ENCODE peak calls at places on chromosomes 16 and 17, in five cellular contexts. F, I, Q, L and C are unnamed samples.

GRCh38 chr17:49875690-49876089 is 27.8 kb upstream of the TAC4 start:
- DNase-seq in F (no peak), I (no peak), L (no peak), Q (no peak), C (no peak)

GRCh38 chr17:40124279-40125141 is 2.7 kb downstream of the MSL1 start:
- DNase-seq in Q (no peak), F (no peak), I (no peak), L (no peak), C (no peak)

GRCh38 chr17:4378626-4379025 is 12.2 kb upstream of the UBE2G1 start:
- DNase-seq in L (no peak), Q (no peak), I (no peak), F (no peak), C (no peak)

GRCh38 chr16:51359141-51359960 is 208.3 kb upstream of the SALL1 start:
- DNase-seq in I (no peak), Q (no peak), L (no peak), F (no peak), C (no peak)

GRCh38 chr16:66382966-66383299 is 16.4 kb downstream of the CDH5 start:
- DNase-seq in Q (no peak), F (no peak), I (no peak), L (no peak), C (no peak)

GRCh38 chr16:80759419-80760162 is 44.8 kb downstream of the CDYL2 start:
- DNase-seq in F (no peak), I (no peak), L (no peak), Q (no peak), C (no peak)

GRCh38 chr17:80252871-80253270 is 7.8 kb upstream of the RNF213 start:
- DNase-seq in L (peak), Q (peak), I (peak), F (peak), C (peak)

GRCh38 chr17:788551-788950 is 6.4 kb downstream of the MRM3 start:
- DNase-seq in I (no peak), Q (no peak), F (no peak), L (no peak), C (no peak)

GRCh38 chr17:60645918-60646523 is 31.6 kb upstream of the BCAS3 start:
- DNase-seq in L (no peak), F (no peak), Q (no peak), I (no peak), C (no peak)

GRCh38 chr16:89522287-89522686 is 14.1 kb downstream of the SPG7 start:
- DNase-seq in I (no peak), F (no peak), Q (no peak), L (no peak), C (no peak)

GRCh38 chr16:86567701-86568571 is 1.3 kb downstream of the FOXC2 start:
- DNase-seq in L (no peak), I (peak), F (no peak), Q (no peak), C (no peak)

GRCh38 chr17:31269178-31269577 is 27.9 kb downstream of the OMG start:
- DNase-seq in I (no peak), L (no peak), F (no peak), Q (no peak), C (no peak)